ENCODE peak calls at places on chromosomes 11 and 22, in five cellular contexts. G is H1, W is GM12878, O is NT2/D1, D is HepG2. I is an unnamed sample.

GRCh38 chr11:26219506-26220117 is 112.3 kb upstream of the ANO3 start:
- DNase-seq in G (no peak), W (no peak), O (no peak), D (no peak), I (no peak)

GRCh38 chr11:19374189-19374588 is 133.4 kb upstream of the E2F8 start:
- DNase-seq in G (no peak), W (no peak), O (no peak), D (no peak), I (no peak)

GRCh38 chr11:72548481-72548880 is 114.2 kb upstream of the CLPB start:
- DNase-seq in G (no peak), W (no peak), O (no peak), D (no peak), I (no peak)

GRCh38 chr22:22720201-22720723 is 75.8 kb downstream of the GGTLC2 start:
- DNase-seq in G (no peak), W (peak; percentile 57), O (peak; percentile 18), D (peak; percentile 32), I (peak; percentile 78)

GRCh38 chr11:120566176-120566575 is 54.6 kb downstream of the GRIK4 start:
- DNase-seq in G (no peak), W (no peak), O (no peak), D (no peak), I (no peak)

GRCh38 chr11:68461284-68461861 is 821 bp downstream of the PPP6R3 start:
- DNase-seq in G (no peak), W (no peak), O (no peak), D (no peak), I (peak; percentile 27)

GRCh38 chr11:3755151-3755550 is 42.2 kb downstream of the NUP98 start:
- DNase-seq in G (no peak), W (no peak), O (no peak), D (no peak), I (no peak)

GRCh38 chr11:36684840-36685800 is 87.1 kb upstream of the RAG2 start:
- DNase-seq in G (no peak), W (no peak), O (no peak), D (no peak), I (no peak)

GRCh38 chr22:44567846-44568493 is 69.9 kb upstream of the RTL6 start:
- DNase-seq in G (no peak), W (no peak), O (peak; percentile 38), D (peak; percentile 45), I (no peak)

GRCh38 chr22:37492428-37493344 is 6.5 kb upstream of the MFNG start:
- DNase-seq in G (peak; percentile 46), W (no peak), O (no peak), D (no peak), I (peak; percentile 71)

GRCh38 chr11:69267395-69267805 is 26.6 kb upstream of the MYEOV start:
- DNase-seq in G (no peak), W (no peak), O (no peak), D (peak; percentile 54), I (no peak)

GRCh38 chr11:4025957-4026324 is 68.7 kb upstream of the RRM1 start:
- DNase-seq in G (no peak), W (no peak), O (no peak), D (no peak), I (no peak)

GRCh38 chr11:76436020-76436419 is 8.8 kb upstream of the EMSY start:
- DNase-seq in G (no peak), W (no peak), O (no peak), D (no peak), I (no peak)

GRCh38 chr11:102313225-102313940 is 3.9 kb upstream of the BIRC3 start:
- DNase-seq in G (no peak), W (no peak), O (no peak), D (no peak), I (no peak)

GRCh38 chr11:62054484-62055121 is 69.2 kb upstream of the INCENP start:
- DNase-seq in G (no peak), W (no peak), O (peak; percentile 9), D (peak; percentile 78), I (peak; percentile 17)

GRCh38 chr22:33513388-33514336 is 406.6 kb downstream of the LARGE1 start:
- DNase-seq in G (no peak), W (no peak), O (no peak), D (peak; percentile 66), I (no peak)

GRCh38 chr11:122668562-122669090 is 13.1 kb downstream of the UBASH3B start:
- DNase-seq in G (no peak), W (no peak), O (no peak), D (no peak), I (no peak)

GRCh38 chr22:41009222-41009948 is 58.2 kb downstream of the RBX1 start:
- DNase-seq in G (no peak), W (no peak), O (no peak), D (no peak), I (no peak)

GRCh38 chr22:39519681-39520053 is 695 bp upstream of the ATF4 start:
- DNase-seq in G (no peak), W (no peak), O (no peak), D (peak; percentile 58), I (peak; percentile 61)

GRCh38 chr11:29161216-29161615 is 855.6 kb downstream of the KCNA4 start:
- DNase-seq in G (no peak), W (no peak), O (no peak), D (no peak), I (no peak)

GRCh38 chr11:8206251-8207079 is 37.6 kb upstream of the RIC3 start:
- DNase-seq in G (no peak), W (no peak), O (no peak), D (no peak), I (no peak)

GRCh38 chr11:19934828-19935259 is 222.2 kb downstream of the NAV2 start:
- DNase-seq in G (no peak), W (no peak), O (no peak), D (no peak), I (no peak)

GRCh38 chr11:20671856-20672546 is 2.6 kb downstream of the NELL1 start:
- DNase-seq in G (no peak), W (no peak), O (no peak), D (peak; percentile 7), I (peak; percentile 49)

GRCh38 chr22:33519140-33519973 is 400.9 kb downstream of the LARGE1 start:
- DNase-seq in G (no peak), W (peak; percentile 37), O (peak; percentile 32), D (peak; percentile 73), I (peak; percentile 66)

DNA sequence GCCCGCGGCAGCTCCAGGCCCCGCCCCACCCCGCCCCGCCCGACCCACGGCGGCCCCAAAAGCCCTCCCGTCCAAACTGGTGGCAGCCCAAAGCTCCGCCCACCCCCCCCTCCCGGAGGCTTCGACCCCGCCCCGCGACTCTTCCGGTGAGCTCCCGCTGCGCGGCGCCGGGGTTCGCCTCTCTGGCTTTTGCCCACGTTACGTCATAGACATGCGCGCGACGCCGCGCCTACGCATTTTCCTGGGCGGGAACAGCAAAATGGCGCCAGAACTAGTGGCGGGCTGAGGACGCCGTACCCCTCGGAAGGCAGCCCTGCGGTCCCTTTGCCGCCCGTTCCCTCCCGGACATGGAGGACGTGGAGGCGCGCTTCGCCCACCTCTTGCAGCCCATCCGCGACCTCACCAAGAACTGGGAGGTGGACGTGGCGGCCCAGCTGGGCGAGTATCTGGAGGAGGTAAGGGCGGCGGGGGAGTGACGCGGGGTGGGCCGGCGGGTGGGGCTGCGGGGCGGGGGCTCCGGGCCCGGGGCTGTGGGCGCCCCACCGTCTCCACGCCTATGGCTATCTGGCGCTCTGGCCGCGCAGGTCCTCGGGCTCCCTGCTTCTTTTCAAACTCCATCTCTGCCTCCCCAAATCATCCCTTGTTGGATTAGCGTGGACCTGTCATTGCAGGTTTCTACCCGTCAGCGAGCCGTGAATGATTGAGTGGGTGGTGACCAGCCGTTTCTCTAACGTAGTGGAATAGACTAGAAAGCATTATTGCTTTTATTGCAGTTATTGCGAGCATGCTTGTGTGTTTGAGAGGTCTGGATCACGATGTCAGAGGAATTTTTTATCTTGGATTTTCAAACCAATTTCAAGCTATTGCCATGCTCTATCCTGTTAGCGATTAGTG is at the start of gene NCAPH2:
- DNase-seq in G (peak; percentile 89), W (peak; percentile 83), O (peak; percentile 92), D (peak; percentile 89), I (peak; percentile 100)
- TF ChIP-seq SUZ12 in G (no peak), W (no peak), O (no peak), D (no peak), I (no peak)

DNA sequence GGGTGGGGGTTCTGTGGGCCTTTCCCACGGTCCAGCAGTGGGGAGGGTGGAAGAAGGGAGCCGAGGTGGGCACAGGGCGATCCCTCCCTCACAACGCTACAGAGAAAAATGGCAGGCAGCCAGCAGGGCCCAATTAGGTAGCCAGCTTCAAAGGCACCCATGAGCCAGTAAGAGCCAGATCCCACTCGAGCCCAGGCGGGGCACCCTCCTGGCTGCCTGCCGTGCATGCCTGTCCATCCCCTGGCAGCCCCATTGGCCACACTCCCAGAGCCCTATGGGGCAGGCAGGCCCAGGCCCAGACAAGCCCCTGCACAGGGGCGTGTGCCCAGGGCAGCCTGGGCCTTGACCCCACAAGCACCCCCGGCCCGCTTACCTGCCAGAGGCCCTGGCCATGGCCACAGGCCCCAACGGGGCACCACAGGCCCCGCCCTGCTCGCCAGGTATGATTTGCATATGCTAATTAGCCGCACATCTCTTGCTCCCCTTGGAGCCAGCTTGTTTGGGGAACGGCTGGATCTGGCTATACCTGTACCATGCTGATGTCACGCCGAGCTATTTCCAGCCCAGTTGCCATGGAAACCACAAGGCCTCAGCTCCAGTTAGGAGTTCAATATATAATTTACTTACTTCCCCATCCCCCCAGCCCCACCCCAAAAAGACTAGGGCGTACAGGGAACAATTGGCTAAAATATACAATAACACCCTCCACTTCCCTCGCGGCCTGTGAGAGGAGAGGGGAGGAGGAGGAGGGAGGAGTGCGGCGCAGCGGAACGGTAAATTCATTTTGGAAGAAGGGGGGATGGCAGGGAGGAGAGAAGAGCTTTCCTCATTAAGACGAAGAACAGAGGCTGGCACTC is 47.5 kb upstream of the TCF20 start:
- DNase-seq in G (no peak), W (no peak), O (no peak), D (no peak), I (no peak)
- TF ChIP-seq SUZ12 in G (no peak), W (no peak), O (no peak), D (no peak), I (no peak)

GRCh38 chr22:20972014-20972797 is 5.2 kb downstream of the AIFM3 start:
- DNase-seq in G (no peak), W (no peak), O (no peak), D (no peak), I (no peak)
- TF ChIP-seq SUZ12 in G (no peak), W (no peak), O (no peak), D (no peak), I (no peak)

GRCh38 chr11:2549080-2549479 is 104.3 kb downstream of the KCNQ1 start:
- DNase-seq in G (no peak), W (no peak), O (no peak), D (no peak), I (no peak)

GRCh38 chr11:2548596-2548995 is 103.8 kb downstream of the KCNQ1 start:
- DNase-seq in G (no peak), W (no peak), O (no peak), D (no peak), I (no peak)

GRCh38 chr11:2549491-2549875 is 104.7 kb downstream of the KCNQ1 start:
- DNase-seq in G (no peak), W (no peak), O (no peak), D (no peak), I (no peak)

GRCh38 chr11:2549876-2550605 is 105.2 kb downstream of the KCNQ1 start:
- DNase-seq in G (no peak), W (no peak), O (no peak), D (no peak), I (no peak)

DNA sequence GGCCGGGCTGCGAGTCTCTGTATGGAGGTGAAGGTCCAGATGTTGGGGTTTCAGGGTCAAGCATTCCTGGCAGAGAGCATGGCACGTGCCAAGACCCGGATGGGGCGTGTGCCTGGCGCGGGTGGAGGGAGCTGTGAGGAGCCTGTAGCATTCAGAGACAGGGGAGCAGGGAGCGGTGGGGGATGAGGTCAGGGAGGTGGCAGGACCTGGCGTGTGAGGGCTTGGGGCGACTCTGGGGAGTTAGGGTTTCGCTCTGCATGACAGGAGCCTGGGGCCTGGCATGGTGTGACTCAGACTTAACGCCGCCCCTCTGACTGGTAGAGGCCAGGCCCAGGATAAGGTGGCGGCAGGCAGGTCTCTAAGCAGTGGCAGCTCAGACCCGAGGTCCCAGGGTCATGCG is 103.0 kb downstream of the KCNQ1 start:
- DNase-seq in G (no peak), W (no peak), O (no peak), D (no peak), I (no peak)
- TF ChIP-seq SUZ12 in G (no peak), W (no peak), O (no peak), D (no peak), I (no peak)